ENCODE peak calls at places on chromosome 4, in ten cellular contexts. One of them, this sample, is unnamed.

GRCh38 chr4:110666030-110666429 is 43.2 kb upstream of the PITX2 start:
- DNase-seq in cardiac muscle cell: no peak
- DNase-seq in AG04450: no peak
- DNase-seq in right atrium auricular region: no peak
- DNase-seq in tibial artery: no peak
- DNase-seq in heart right ventricle: no peak
- DNase-seq in right lobe of liver: no peak
- DNase-seq in fibroblast of pulmonary artery: no peak
- DNase-seq in gastrocnemius medialis: no peak
- DNase-seq in coronary artery: no peak
- DNase-seq in this sample: no peak

GRCh38 chr4:63430105-63430504 is 979.1 kb downstream of the TECRL start:
- DNase-seq in heart right ventricle: no peak
- DNase-seq in gastrocnemius medialis: no peak
- DNase-seq in cardiac muscle cell: no peak
- DNase-seq in coronary artery: no peak
- DNase-seq in fibroblast of pulmonary artery: no peak
- DNase-seq in right lobe of liver: no peak
- DNase-seq in right atrium auricular region: no peak
- DNase-seq in tibial artery: no peak
- DNase-seq in AG04450: no peak
- DNase-seq in this sample: no peak

GRCh38 chr4:22869235-22869634 is 176.5 kb downstream of the GBA3 start:
- DNase-seq in AG04450: no peak
- DNase-seq in right lobe of liver: no peak
- DNase-seq in gastrocnemius medialis: no peak
- DNase-seq in cardiac muscle cell: no peak
- DNase-seq in right atrium auricular region: no peak
- DNase-seq in tibial artery: no peak
- DNase-seq in coronary artery: no peak
- DNase-seq in heart right ventricle: no peak
- DNase-seq in fibroblast of pulmonary artery: no peak
- DNase-seq in this sample: no peak

GRCh38 chr4:15778742-15779231 is 659 bp downstream of the CD38 start:
- DNase-seq in heart right ventricle: peak
- DNase-seq in coronary artery: no peak
- DNase-seq in fibroblast of pulmonary artery: no peak
- DNase-seq in gastrocnemius medialis: peak
- DNase-seq in AG04450: no peak
- DNase-seq in tibial artery: no peak
- DNase-seq in cardiac muscle cell: peak
- DNase-seq in right lobe of liver: peak
- DNase-seq in right atrium auricular region: no peak
- DNase-seq in this sample: peak

GRCh38 chr4:173399016-173399415 is at the start of gene SCRG1:
- DNase-seq in coronary artery: no peak
- DNase-seq in cardiac muscle cell: peak
- DNase-seq in AG04450: no peak
- DNase-seq in fibroblast of pulmonary artery: no peak
- DNase-seq in tibial artery: peak
- DNase-seq in right atrium auricular region: no peak
- DNase-seq in gastrocnemius medialis: no peak
- DNase-seq in right lobe of liver: no peak
- DNase-seq in heart right ventricle: peak
- DNase-seq in this sample: no peak

GRCh38 chr4:1285790-1286553 is 3.7 kb upstream of the MAEA start:
- DNase-seq in right atrium auricular region: no peak
- DNase-seq in AG04450: no peak
- DNase-seq in tibial artery: no peak
- DNase-seq in heart right ventricle: no peak
- DNase-seq in fibroblast of pulmonary artery: peak
- DNase-seq in gastrocnemius medialis: no peak
- DNase-seq in right lobe of liver: no peak
- DNase-seq in cardiac muscle cell: no peak
- DNase-seq in coronary artery: no peak
- DNase-seq in this sample: no peak

GRCh38 chr4:13540446-13541175 is 3.7 kb downstream of the NKX3-2 start:
- DNase-seq in fibroblast of pulmonary artery: no peak
- DNase-seq in right atrium auricular region: no peak
- DNase-seq in AG04450: no peak
- DNase-seq in gastrocnemius medialis: no peak
- DNase-seq in right lobe of liver: no peak
- DNase-seq in tibial artery: no peak
- DNase-seq in coronary artery: no peak
- DNase-seq in heart right ventricle: no peak
- DNase-seq in cardiac muscle cell: no peak
- DNase-seq in this sample: no peak

GRCh38 chr4:115944146-115944905 is 830.9 kb upstream of the NDST4 start:
- DNase-seq in right atrium auricular region: no peak
- DNase-seq in fibroblast of pulmonary artery: no peak
- DNase-seq in tibial artery: no peak
- DNase-seq in cardiac muscle cell: no peak
- DNase-seq in AG04450: no peak
- DNase-seq in coronary artery: no peak
- DNase-seq in right lobe of liver: no peak
- DNase-seq in gastrocnemius medialis: no peak
- DNase-seq in heart right ventricle: no peak
- DNase-seq in this sample: no peak

GRCh38 chr4:17717301-17717700 is 64.1 kb downstream of the FAM184B start:
- DNase-seq in tibial artery: no peak
- DNase-seq in fibroblast of pulmonary artery: no peak
- DNase-seq in coronary artery: no peak
- DNase-seq in gastrocnemius medialis: no peak
- DNase-seq in heart right ventricle: no peak
- DNase-seq in right lobe of liver: no peak
- DNase-seq in cardiac muscle cell: no peak
- DNase-seq in right atrium auricular region: no peak
- DNase-seq in AG04450: no peak
- DNase-seq in this sample: peak

GRCh38 chr4:184330008-184330400 is 112.3 kb upstream of the ENPP6 start:
- DNase-seq in cardiac muscle cell: no peak
- DNase-seq in right atrium auricular region: peak
- DNase-seq in fibroblast of pulmonary artery: no peak
- DNase-seq in tibial artery: peak
- DNase-seq in gastrocnemius medialis: no peak
- DNase-seq in heart right ventricle: no peak
- DNase-seq in right lobe of liver: peak
- DNase-seq in AG04450: no peak
- DNase-seq in coronary artery: no peak
- DNase-seq in this sample: no peak

GRCh38 chr4:172985552-172985951 is 183.1 kb upstream of the GALNT7 start:
- DNase-seq in tibial artery: no peak
- DNase-seq in cardiac muscle cell: no peak
- DNase-seq in right atrium auricular region: no peak
- DNase-seq in right lobe of liver: no peak
- DNase-seq in AG04450: no peak
- DNase-seq in fibroblast of pulmonary artery: peak
- DNase-seq in heart right ventricle: no peak
- DNase-seq in coronary artery: no peak
- DNase-seq in gastrocnemius medialis: no peak
- DNase-seq in this sample: no peak

DNA sequence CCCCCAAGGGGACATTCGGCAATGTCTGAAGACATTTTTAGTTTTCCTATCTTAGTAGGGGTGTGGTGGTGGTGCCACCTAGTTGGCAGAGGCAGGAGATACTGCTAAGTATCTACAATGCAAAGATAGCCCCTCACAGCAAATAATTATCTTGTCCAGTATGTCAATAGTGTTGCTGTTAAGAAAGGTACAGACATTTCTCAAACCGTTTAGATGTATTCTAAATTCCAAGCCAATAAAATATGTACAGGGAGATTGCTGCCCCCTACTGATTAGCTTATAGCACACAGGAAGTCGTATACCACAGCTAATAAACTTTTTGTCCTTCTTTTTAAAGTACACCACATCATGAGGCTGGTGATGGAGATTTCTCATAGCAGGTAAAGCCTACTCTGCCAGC is 260.5 kb downstream of the TMA16 start:
- DNase-seq in right lobe of liver: no peak
- DNase-seq in cardiac muscle cell: no peak
- DNase-seq in heart right ventricle: no peak
- DNase-seq in fibroblast of pulmonary artery: no peak
- DNase-seq in right atrium auricular region: no peak
- DNase-seq in gastrocnemius medialis: no peak
- DNase-seq in AG04450: no peak
- DNase-seq in coronary artery: no peak
- DNase-seq in tibial artery: no peak
- DNase-seq in this sample: no peak
- TF ChIP-seq CTCF in right lobe of liver: no peak
- TF ChIP-seq CTCF in cardiac muscle cell: no peak
- TF ChIP-seq CTCF in heart right ventricle: no peak
- TF ChIP-seq CTCF in fibroblast of pulmonary artery: no peak
- TF ChIP-seq CTCF in right atrium auricular region: peak
- TF ChIP-seq CTCF in gastrocnemius medialis: no peak
- TF ChIP-seq CTCF in AG04450: peak
- TF ChIP-seq CTCF in coronary artery: peak
- TF ChIP-seq CTCF in tibial artery: no peak
- TF ChIP-seq CTCF in this sample: no peak

DNA sequence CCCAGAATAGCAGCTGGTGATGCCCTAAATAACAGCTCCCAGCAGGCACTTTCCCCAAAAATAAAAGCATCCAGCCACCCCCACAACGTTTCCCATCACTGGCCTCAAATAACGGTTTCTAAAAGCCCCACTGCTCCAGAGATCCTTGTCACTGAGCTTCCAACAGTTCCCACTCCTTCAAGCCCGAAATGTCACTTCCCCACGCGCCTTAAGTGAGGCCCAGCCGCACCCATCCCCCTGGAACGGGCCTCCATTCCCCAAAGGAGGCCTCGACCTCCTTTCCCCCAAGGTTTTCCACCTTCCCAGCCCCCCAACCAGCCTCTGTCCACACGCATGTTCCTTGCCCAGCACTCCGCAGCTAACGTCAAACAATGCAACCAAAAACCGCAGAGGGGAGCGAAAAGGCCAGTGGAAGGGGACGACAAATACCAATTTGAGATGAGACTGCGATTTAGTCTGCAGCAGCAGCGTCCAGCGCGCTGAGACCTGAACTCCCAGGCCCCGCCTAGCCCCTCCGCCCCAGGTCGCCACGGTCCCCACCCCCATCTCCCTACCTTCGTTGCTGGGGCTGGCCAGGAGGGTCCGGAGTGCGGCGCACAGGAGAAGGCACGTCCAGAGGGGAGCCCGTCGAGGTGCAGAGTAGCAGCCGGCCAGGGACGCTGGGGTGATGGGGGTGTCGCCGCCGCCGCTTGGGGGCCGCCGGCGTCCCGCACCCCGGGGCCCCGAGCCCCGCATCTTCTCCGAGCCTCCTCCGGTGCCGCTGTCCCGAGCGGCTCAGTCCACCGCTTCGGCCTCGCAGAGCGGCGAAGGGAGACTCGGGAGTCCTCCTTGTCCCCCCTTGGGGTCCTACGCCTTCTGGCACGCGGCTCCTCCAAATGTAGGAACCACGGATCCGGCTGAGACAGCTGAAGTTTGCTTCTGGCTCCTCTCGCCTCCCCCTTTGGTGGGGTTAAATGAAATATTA is 999 bp downstream of the EPHA5 start:
- DNase-seq in AG04450: no peak
- DNase-seq in fibroblast of pulmonary artery: peak
- DNase-seq in tibial artery: peak
- DNase-seq in coronary artery: no peak
- DNase-seq in heart right ventricle: no peak
- DNase-seq in cardiac muscle cell: peak
- DNase-seq in right atrium auricular region: no peak
- DNase-seq in right lobe of liver: no peak
- DNase-seq in gastrocnemius medialis: no peak
- DNase-seq in this sample: no peak
- H3K4me3 ChIP-seq in AG04450: peak
- H3K4me3 ChIP-seq in fibroblast of pulmonary artery: peak
- H3K4me3 ChIP-seq in tibial artery: peak
- H3K4me3 ChIP-seq in coronary artery: peak
- H3K4me3 ChIP-seq in heart right ventricle: peak
- H3K4me3 ChIP-seq in cardiac muscle cell: peak
- H3K4me3 ChIP-seq in right atrium auricular region: peak
- H3K4me3 ChIP-seq in right lobe of liver: no peak
- H3K4me3 ChIP-seq in gastrocnemius medialis: peak
- H3K4me3 ChIP-seq in this sample: peak

GRCh38 chr4:148808416-148808815 is 366.2 kb upstream of the NR3C2 start:
- DNase-seq in AG04450: no peak
- DNase-seq in right atrium auricular region: no peak
- DNase-seq in tibial artery: no peak
- DNase-seq in fibroblast of pulmonary artery: no peak
- DNase-seq in gastrocnemius medialis: no peak
- DNase-seq in coronary artery: no peak
- DNase-seq in right lobe of liver: no peak
- DNase-seq in heart right ventricle: no peak
- DNase-seq in cardiac muscle cell: no peak
- DNase-seq in this sample: no peak

GRCh38 chr4:148814030-148814429 is 371.8 kb upstream of the NR3C2 start:
- DNase-seq in coronary artery: no peak
- DNase-seq in gastrocnemius medialis: no peak
- DNase-seq in heart right ventricle: no peak
- DNase-seq in right lobe of liver: no peak
- DNase-seq in cardiac muscle cell: no peak
- DNase-seq in tibial artery: no peak
- DNase-seq in right atrium auricular region: no peak
- DNase-seq in AG04450: no peak
- DNase-seq in fibroblast of pulmonary artery: no peak
- DNase-seq in this sample: no peak

GRCh38 chr4:148810461-148810860 is 368.2 kb upstream of the NR3C2 start:
- DNase-seq in fibroblast of pulmonary artery: no peak
- DNase-seq in tibial artery: no peak
- DNase-seq in gastrocnemius medialis: no peak
- DNase-seq in right atrium auricular region: no peak
- DNase-seq in heart right ventricle: no peak
- DNase-seq in right lobe of liver: no peak
- DNase-seq in AG04450: no peak
- DNase-seq in cardiac muscle cell: no peak
- DNase-seq in coronary artery: no peak
- DNase-seq in this sample: no peak

GRCh38 chr4:148813289-148813688 is 371.1 kb upstream of the NR3C2 start:
- DNase-seq in tibial artery: no peak
- DNase-seq in coronary artery: no peak
- DNase-seq in gastrocnemius medialis: no peak
- DNase-seq in right atrium auricular region: no peak
- DNase-seq in AG04450: no peak
- DNase-seq in fibroblast of pulmonary artery: no peak
- DNase-seq in heart right ventricle: no peak
- DNase-seq in cardiac muscle cell: no peak
- DNase-seq in right lobe of liver: no peak
- DNase-seq in this sample: no peak
- TF ChIP-seq CTCF in tibial artery: no peak
- TF ChIP-seq CTCF in coronary artery: no peak
- TF ChIP-seq CTCF in gastrocnemius medialis: no peak
- TF ChIP-seq CTCF in right atrium auricular region: no peak
- TF ChIP-seq CTCF in AG04450: no peak
- TF ChIP-seq CTCF in fibroblast of pulmonary artery: no peak
- TF ChIP-seq CTCF in heart right ventricle: no peak
- TF ChIP-seq CTCF in cardiac muscle cell: no peak
- TF ChIP-seq CTCF in right lobe of liver: no peak
- TF ChIP-seq CTCF in this sample: no peak

DNA sequence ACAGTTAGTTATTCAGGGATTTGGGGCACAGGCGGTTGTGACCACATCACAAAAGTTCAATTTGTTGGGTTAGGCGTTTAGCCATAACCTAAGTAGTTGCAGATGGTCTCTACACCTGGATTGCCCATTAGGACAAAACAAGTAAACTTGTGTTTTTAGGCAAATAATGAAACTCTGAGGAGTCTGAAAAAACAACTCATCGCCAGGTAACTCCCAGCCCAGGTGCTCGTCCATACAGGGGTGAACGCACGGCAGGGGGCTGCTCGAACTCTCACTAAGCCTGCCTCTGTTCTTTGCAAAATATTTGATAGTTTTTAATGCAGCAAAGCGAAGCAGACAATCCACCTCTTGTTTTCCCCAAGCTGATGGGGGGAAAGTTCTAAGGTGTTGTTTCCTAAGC is 571 bp upstream of the RHOH start:
- DNase-seq in coronary artery: no peak
- DNase-seq in gastrocnemius medialis: no peak
- DNase-seq in AG04450: no peak
- DNase-seq in fibroblast of pulmonary artery: no peak
- DNase-seq in right lobe of liver: no peak
- DNase-seq in right atrium auricular region: no peak
- DNase-seq in heart right ventricle: no peak
- DNase-seq in tibial artery: no peak
- DNase-seq in cardiac muscle cell: no peak
- DNase-seq in this sample: no peak
- H3K4me3 ChIP-seq in coronary artery: no peak
- H3K4me3 ChIP-seq in gastrocnemius medialis: no peak
- H3K4me3 ChIP-seq in AG04450: no peak
- H3K4me3 ChIP-seq in fibroblast of pulmonary artery: no peak
- H3K4me3 ChIP-seq in right lobe of liver: no peak
- H3K4me3 ChIP-seq in right atrium auricular region: no peak
- H3K4me3 ChIP-seq in heart right ventricle: no peak
- H3K4me3 ChIP-seq in tibial artery: no peak
- H3K4me3 ChIP-seq in cardiac muscle cell: no peak
- H3K4me3 ChIP-seq in this sample: no peak